ENCODE peak calls at places on chromosomes 1 and 21, in four cellular contexts. R is GM12878, E is K562, A is HepG2. W is an unnamed sample.

GRCh38 chr1:237007147-237007881 is 3.1 kb upstream of the MT1HL1 start:
- DNase-seq in R (no peak), E (no peak), A (no peak), W (no peak)

GRCh38 chr1:243447844-243448243 is 192.0 kb downstream of the SDCCAG8 start:
- DNase-seq in A (no peak), E (no peak), R (no peak), W (no peak)

GRCh38 chr1:2587860-2588571 is 1.4 kb downstream of the PRXL2B start:
- DNase-seq in R (no peak), E (no peak), A (no peak), W (no peak)

GRCh38 chr1:206049919-206050600 is 2.9 kb upstream of the RHEX start:
- DNase-seq in E (no peak), A (no peak), R (no peak), W (no peak)

GRCh38 chr1:26724938-26725337 is 29.1 kb downstream of the ARID1A start:
- DNase-seq in R (no peak), E (no peak), A (no peak), W (no peak)

GRCh38 chr1:218384576-218384975 is 39.4 kb downstream of the TGFB2 start:
- DNase-seq in A (no peak), E (no peak), R (no peak), W (no peak)

GRCh38 chr1:153364766-153365678 is 7.4 kb downstream of the S100A9 start:
- DNase-seq in A (no peak), R (no peak), E (no peak), W (no peak)

GRCh38 chr1:178093958-178094751 is at the start of gene RASAL2:
- DNase-seq in E (peak; percentile 62), A (peak; percentile 41), R (no peak), W (peak; percentile 73)

GRCh38 chr1:112298558-112298957 is 97.5 kb upstream of the CTTNBP2NL start:
- DNase-seq in A (peak; percentile 38), R (no peak), E (peak; percentile 70), W (peak; percentile 75)

GRCh38 chr1:66383168-66383567 is 150.8 kb upstream of the SGIP1 start:
- DNase-seq in R (no peak), E (peak; percentile 8), A (no peak), W (no peak)

GRCh38 chr1:12114916-12115315 is 51.8 kb downstream of the TNFRSF8 start:
- DNase-seq in R (no peak), A (no peak), E (no peak), W (no peak)

GRCh38 chr1:19666139-19666465 is 1.4 kb downstream of the HTR6 start:
- DNase-seq in E (no peak), A (no peak), R (no peak), W (no peak)

GRCh38 chr1:160837558-160838205 is 25.0 kb downstream of the CD244 start:
- DNase-seq in R (peak; percentile 78), E (peak; percentile 24), A (no peak), W (no peak)

GRCh38 chr1:207956976-207957375 is 46.1 kb upstream of the CD34 start:
- DNase-seq in R (no peak), A (no peak), E (no peak), W (no peak)

GRCh38 chr1:42379794-42380616 is 587 bp upstream of the RIMKLA start:
- DNase-seq in R (no peak), A (peak; percentile 15), E (peak; percentile 40), W (peak; percentile 62)

GRCh38 chr1:81811757-81812371 is 11.1 kb downstream of the ADGRL2 start:
- DNase-seq in A (no peak), R (no peak), E (no peak), W (no peak)

GRCh38 chr1:75188892-75189291 is 54.7 kb downstream of the LHX8 start:
- DNase-seq in A (no peak), R (no peak), E (no peak), W (no peak)

GRCh38 chr1:184791199-184791935 is 36.7 kb upstream of the EDEM3 start:
- DNase-seq in E (no peak), R (no peak), A (no peak), W (no peak)

GRCh38 chr1:34192621-34193020 is 15.9 kb downstream of the C1orf94 start:
- DNase-seq in A (no peak), R (no peak), E (no peak), W (no peak)

GRCh38 chr1:248714248-248714647 is 11.7 kb upstream of the OR14I1 start:
- DNase-seq in A (no peak), E (no peak), R (no peak), W (no peak)

GRCh38 chr1:181562395-181562794 is 79.1 kb downstream of the CACNA1E start:
- DNase-seq in R (no peak), E (no peak), A (no peak), W (no peak)

GRCh38 chr1:215617979-215618378 is 50.9 kb downstream of the KCTD3 start:
- DNase-seq in R (no peak), A (no peak), E (no peak), W (no peak)

GRCh38 chr21:39051561-39051949 is 131.7 kb downstream of the PSMG1 start:
- DNase-seq in R (no peak), A (no peak), E (no peak), W (no peak)

GRCh38 chr1:163703794-163704193 is 382.0 kb downstream of the NUF2 start:
- DNase-seq in R (no peak), E (no peak), A (no peak), W (no peak)

GRCh38 chr1:2091611-2092604 is 41.7 kb downstream of the PRKCZ start:
- DNase-seq in R (no peak), E (peak; percentile 82), A (peak; percentile 18), W (no peak)

GRCh38 chr21:35045539-35046222 is 3.4 kb downstream of the RUNX1 start:
- DNase-seq in R (no peak), A (no peak), E (no peak), W (no peak)
- TF ChIP-seq FOXK2 in R (no peak), A (no peak), E (no peak), W (no peak)

DNA sequence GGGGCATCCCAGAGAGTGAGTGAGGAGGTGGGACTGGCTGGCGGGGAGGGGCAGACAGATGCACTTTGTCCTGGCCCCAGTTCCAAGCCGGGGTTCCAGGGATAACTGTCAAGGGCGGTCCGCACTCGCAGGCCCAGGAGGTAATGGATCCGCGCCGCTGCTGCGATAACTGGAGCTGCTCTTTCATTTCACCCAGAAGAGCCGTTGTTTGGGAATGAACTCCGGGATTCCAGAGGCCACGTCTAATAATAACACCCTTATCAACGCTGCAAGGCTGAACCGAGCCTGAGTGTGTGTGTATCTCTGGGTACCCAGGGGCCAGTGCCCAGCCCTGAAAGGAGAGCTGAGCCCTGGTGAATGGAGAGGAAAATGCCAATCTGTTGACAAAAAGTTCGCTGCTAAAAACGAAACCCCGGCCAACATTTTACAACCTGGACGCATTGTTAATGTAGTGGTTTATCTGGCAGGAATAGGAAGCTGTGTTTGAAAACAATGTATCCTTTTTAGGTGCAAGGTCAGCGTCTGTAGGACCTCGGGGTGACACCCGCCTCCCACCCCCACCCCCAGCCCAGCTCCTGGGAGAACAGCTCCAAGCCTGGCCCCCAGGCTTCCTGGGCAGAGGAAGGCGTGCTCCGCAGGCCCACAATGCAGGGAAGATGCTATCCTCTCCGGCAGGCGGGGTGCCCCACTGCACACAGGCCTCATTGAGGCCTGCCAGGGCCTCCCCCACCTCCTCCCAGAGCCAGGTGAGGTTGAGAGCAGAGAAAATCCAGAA is 119.7 kb downstream of the PROX1 start:
- DNase-seq in E (no peak), A (no peak), R (no peak), W (no peak)
- TF ChIP-seq FOXK2 in E (no peak), A (no peak), R (no peak), W (no peak)

GRCh38 chr1:230266456-230266855 is 159.7 kb downstream of the PGBD5 start:
- DNase-seq in A (no peak), E (no peak), R (no peak), W (no peak)

GRCh38 chr1:230267338-230268065 is 158.6 kb downstream of the PGBD5 start:
- DNase-seq in R (no peak), A (no peak), E (no peak), W (no peak)

GRCh38 chr1:230264342-230264741 is 161.8 kb downstream of the PGBD5 start:
- DNase-seq in E (no peak), A (no peak), R (no peak), W (no peak)

GRCh38 chr1:230263573-230264195 is 162.4 kb downstream of the PGBD5 start:
- DNase-seq in R (no peak), A (no peak), E (no peak), W (no peak)

DNA sequence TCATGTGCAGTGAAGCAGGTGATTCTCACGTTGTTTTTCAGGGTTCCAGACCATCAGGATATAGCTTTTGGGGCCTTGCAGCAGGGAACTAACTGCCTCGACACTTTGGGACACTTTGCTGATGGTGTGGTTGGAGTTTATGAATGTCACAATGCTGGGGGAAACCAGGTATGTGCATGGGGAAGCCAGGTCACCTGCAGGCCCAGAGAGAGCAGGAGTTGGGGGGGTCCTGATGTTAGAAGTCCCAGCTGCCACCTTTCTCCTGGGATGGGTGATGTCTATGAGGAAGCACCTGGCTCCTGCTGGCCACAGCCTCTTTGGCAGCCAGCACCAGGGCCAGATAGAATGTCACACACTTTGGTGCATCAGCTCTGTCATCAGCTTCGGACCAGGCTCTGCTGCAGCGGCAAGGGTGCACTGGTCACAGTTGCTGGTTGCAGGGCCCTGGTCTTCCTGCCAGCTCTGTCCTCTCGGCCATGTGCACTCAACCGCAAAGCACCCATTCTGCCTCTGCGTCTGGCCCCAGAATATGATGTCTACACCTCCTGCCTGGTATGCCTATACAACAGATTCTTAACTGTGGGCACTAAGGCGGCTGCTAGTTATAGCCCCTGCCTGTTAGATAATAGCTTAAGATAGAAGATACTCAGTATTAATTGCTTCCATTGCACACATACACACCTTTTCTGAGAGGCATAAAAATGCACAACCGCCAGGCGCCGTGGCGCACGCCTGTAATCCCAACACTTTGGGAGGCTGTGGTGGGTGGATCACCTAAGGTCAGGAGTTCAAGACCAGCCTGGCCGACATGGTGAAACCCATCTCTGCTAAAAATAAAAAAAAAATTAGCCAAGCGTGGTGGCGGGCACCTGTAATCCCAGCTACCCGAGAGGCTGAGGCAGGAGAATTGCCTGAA is 160.7 kb downstream of the PGBD5 start:
- DNase-seq in A (no peak), R (no peak), E (no peak), W (no peak)
- TF ChIP-seq FOXK2 in A (no peak), R (no peak), E (no peak), W (no peak)

GRCh38 chr1:201591981-201592380 is 53.1 kb downstream of the NAV1 start:
- DNase-seq in R (no peak), A (no peak), E (no peak), W (no peak)

GRCh38 chr1:201593200-201593828 is 54.4 kb downstream of the NAV1 start:
- DNase-seq in A (no peak), R (no peak), E (no peak), W (no peak)

GRCh38 chr1:201595381-201595780 is 56.5 kb downstream of the NAV1 start:
- DNase-seq in R (no peak), E (no peak), A (no peak), W (no peak)

GRCh38 chr1:201596101-201596868 is 57.4 kb downstream of the NAV1 start:
- DNase-seq in R (no peak), E (no peak), A (no peak), W (no peak)

DNA sequence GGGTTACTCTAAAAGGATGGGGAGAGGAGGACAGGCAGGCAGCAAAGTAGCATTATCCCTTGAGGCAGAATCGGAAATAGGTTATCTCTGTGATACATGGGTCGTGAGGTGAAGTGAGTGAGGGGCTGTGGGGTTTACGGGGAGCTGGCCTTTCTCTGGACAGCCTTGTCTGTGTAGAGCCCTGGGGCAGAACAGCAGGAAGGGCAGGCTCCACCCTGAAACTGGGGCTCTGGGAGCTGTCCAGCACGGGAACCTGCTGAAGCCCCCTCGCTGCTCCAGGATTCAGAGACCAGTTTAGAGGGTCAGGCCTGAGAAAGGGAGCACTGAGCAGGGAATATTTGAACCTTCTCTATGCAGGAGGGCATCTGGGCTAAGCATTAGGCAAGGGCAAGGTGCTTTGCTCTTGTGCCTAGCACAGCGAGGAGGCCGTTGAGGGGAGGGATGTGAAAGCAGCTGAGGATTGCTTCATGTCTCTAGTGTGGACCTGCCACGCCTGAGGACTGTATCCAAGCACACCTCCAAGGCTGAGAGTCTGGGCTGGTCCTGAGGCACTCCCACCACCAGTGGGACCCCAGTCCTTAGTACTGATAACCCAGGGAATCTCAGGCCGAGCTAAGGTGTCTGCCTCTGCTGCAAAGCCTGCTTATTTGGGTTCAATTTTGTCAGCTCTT is 55.8 kb downstream of the NAV1 start:
- DNase-seq in A (no peak), E (peak; percentile 76), R (no peak), W (peak; percentile 64)
- TF ChIP-seq FOXK2 in A (no peak), E (no peak), R (no peak), W (no peak)

W was measured in HEK293T.